ENCODE peak calls at places on chromosomes 5 and 9, in four cellular contexts. L is fibroblast of pulmonary artery, O is HL-60, I is kidney epithelial cell. V is an unnamed sample.

GRCh38 chr5:109611061-109611460 is 78.7 kb upstream of the MAN2A1 start:
- DNase-seq in L (no peak), O (no peak), I (no peak), V (no peak)

GRCh38 chr9:27227192-27227591 is 69.8 kb downstream of the EQTN start:
- DNase-seq in L (peak; percentile 29), O (peak; percentile 18), I (no peak), V (peak; percentile 39)

GRCh38 chr5:170752257-170753215 is 31.0 kb upstream of the GABRP start:
- DNase-seq in L (no peak), O (no peak), I (no peak), V (no peak)

GRCh38 chr9:138052322-138052615 is 174.7 kb downstream of the CACNA1B start:
- DNase-seq in L (no peak), O (no peak), I (no peak), V (no peak)

GRCh38 chr9:137745541-137745991 is 126.8 kb downstream of the EHMT1 start:
- DNase-seq in L (peak; percentile 31), O (no peak), I (peak; percentile 38), V (no peak)

GRCh38 chr9:29214162-29214520 is 1640.9 kb upstream of the C9orf72 start:
- DNase-seq in L (peak; percentile 25), O (no peak), I (peak; percentile 41), V (no peak)

GRCh38 chr5:120843390-120843980 is 379.4 kb downstream of the PRR16 start:
- DNase-seq in L (no peak), O (no peak), I (no peak), V (no peak)

GRCh38 chr5:133664422-133664821 is 52.1 kb upstream of the FSTL4 start:
- DNase-seq in L (no peak), O (no peak), I (peak; percentile 44), V (peak; percentile 64)

GRCh38 chr5:67095346-67095871 is 101.2 kb downstream of the CD180 start:
- DNase-seq in L (peak; percentile 77), O (no peak), I (no peak), V (no peak)

GRCh38 chr9:105299190-105299854 is 54.9 kb downstream of the SLC44A1 start:
- DNase-seq in L (peak; percentile 99), O (no peak), I (peak; percentile 94), V (peak; percentile 87)

GRCh38 chr9:113350937-113351336 is 1.6 kb downstream of the BSPRY start:
- DNase-seq in L (no peak), O (peak; percentile 55), I (no peak), V (no peak)

GRCh38 chr9:98087420-98088354 is 31.2 kb downstream of the NANS start:
- DNase-seq in L (peak; percentile 59), O (no peak), I (no peak), V (no peak)

GRCh38 chr9:82202808-82203207 is 214.2 kb downstream of the SPATA31D1 start:
- DNase-seq in L (peak; percentile 71), O (no peak), I (peak; percentile 34), V (peak; percentile 45)

GRCh38 chr5:147223951-147224791 is 10.7 kb upstream of the STK32A start:
- DNase-seq in L (peak; percentile 73), O (no peak), I (no peak), V (peak; percentile 52)

GRCh38 chr5:72117281-72117680 is 10.0 kb downstream of the MAP1B start:
- DNase-seq in L (peak; percentile 55), O (no peak), I (no peak), V (no peak)

GRCh38 chr9:105994970-105995369 is 300.6 kb downstream of the TMEM38B start:
- DNase-seq in L (no peak), O (no peak), I (peak; percentile 5), V (no peak)

GRCh38 chr5:145141534-145141933 is 693.6 kb downstream of the PRELID2 start:
- DNase-seq in L (no peak), O (no peak), I (no peak), V (no peak)

GRCh38 chr5:138504799-138505198 is 38.2 kb downstream of the ETF1 start:
- DNase-seq in L (peak; percentile 31), O (no peak), I (no peak), V (no peak)

GRCh38 chr5:1066676-1067075 is 45.2 kb downstream of the SLC12A7 start:
- DNase-seq in L (no peak), O (no peak), I (no peak), V (no peak)

GRCh38 chr5:15463231-15463630 is 36.7 kb upstream of the FBXL7 start:
- DNase-seq in L (peak; percentile 52), O (no peak), I (no peak), V (peak; percentile 15)

DNA sequence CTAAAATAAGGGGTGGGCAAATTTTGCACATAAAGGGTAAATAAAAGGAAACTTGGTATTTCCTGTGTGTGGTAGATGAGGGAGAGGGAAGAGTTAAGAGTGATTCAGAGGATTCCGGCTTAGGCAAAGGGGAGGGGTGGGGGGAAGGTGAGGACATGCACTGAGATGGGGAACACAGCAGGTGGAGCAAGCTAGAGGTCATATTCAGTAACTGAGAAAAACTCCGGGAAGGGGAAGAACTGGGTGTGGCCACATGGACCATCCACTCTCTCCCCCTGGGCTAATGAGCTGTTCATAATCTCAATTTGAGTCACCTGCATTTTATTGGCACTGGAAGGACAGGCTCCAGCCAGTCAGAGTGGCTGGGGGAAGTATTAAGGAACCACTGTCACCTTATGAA is 45.1 kb upstream of the UGCG start:
- DNase-seq in L (no peak), O (no peak), I (no peak), V (no peak)
- TF ChIP-seq CTCF in L (no peak), O (no peak), I (no peak), V (no peak)

DNA sequence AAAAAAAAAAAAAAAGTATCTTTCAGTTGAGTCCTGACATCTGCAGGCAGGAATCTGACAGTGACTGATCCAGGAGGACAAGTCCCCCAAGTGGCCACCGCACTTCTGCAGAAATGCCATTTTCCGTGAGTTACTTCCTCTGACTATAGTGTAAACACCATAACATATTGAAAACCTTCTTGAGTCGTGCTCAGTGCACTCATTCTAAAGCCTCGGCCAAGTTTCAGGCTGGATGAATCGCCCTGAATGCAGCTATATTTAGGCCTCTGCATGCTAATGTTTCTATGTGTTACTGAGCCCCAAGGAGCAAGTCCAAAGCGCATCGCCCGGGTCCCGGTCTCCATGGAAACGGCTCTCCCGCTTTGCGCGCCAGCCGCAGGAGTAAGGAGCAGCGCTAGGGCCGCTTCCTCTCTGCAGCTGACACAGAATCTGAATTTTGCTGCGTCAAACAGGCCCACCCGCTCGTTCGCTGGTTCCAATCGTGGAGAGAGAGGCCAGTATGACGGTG is 335.4 kb downstream of the MSX2 start:
- DNase-seq in L (no peak), O (no peak), I (no peak), V (no peak)
- TF ChIP-seq CTCF in L (no peak), O (no peak), I (no peak), V (peak; percentile 15)

DNA sequence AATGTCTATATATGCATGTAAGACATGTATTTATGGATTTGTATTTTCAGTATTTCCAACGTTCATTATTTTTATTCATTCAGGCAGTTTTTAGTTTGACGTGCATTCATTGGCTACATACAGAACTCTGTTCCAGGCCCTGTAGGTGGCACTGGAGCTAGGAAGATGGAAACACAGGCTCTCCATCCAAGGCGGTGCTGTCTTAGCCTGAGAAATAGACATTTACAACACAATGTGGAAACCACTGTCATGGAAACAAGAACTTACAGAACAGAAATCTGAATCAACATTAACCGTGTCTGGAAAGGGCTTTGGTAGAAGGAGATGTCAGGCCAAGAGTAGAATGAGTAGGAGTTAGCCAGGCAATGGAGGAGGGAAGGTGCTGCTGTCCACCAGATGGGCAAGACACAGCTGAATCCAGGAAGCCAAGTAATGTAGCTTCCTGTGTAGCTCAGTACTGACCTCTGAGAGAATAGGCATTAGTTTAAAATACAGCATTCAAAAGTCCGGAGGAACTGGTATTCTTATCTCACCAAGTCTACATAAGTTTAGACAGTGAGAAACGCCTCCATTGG is 388.7 kb upstream of the CDH6 start:
- DNase-seq in L (peak; percentile 35), O (no peak), I (no peak), V (no peak)
- TF ChIP-seq CTCF in L (peak; percentile 18), O (no peak), I (peak; percentile 36), V (no peak)

DNA sequence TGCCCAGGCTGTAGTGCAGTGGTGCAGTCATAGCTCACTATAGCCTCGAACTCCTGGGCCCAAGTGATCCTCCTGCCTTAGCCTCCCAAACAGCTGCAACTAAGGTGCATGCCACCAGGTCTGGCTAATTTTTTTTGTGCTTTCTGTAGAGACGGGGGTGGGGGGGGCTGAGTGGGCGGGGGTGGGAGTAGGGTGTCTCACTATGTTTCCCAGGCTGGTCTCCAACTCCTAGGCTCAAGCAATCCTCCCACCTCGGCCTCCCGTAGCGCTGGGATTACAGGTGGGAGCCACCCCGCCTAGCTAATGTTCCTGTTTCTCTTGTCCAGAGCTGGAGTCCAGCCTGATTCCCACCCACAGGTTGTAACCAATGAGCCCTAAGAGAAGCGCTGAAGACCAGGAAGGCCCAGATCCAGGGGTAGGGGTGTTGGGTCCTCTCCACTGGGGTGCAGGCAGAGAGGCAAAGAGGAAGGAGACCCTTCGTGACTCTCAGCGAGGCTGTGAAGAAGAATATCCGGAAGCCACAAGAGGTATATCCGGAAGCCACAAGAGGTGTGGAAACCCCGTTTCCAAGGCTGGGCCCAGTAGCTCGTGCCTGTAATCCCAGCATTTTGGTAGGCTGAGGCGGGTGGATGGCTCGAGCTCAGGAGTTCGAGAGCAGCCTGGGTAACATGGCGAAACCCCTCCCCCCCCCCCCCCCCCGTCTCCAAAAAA is 837 bp upstream of the BBLN start:
- DNase-seq in L (no peak), O (peak; percentile 96), I (no peak), V (no peak)
- TF ChIP-seq CTCF in L (no peak), O (no peak), I (no peak), V (no peak)

DNA sequence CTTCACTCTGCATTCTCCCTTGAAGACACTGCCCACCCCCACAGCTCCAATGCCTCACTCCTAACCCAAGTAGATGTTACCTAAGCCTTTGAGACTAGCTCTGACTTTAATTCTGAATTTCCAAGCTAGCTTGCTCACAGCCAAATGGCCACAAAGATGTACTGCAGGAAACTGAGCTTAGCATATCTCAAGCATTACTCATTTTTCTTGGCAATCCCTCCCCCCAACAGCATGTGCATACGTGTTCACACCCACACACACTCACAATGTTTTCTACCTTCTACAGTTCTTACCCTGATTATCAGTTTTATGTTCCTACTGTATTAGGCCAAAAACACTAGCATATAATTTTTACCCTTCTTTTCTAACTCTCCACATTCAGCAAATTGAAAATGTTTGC is 13.7 kb upstream of the GRIA1 start:
- DNase-seq in L (peak; percentile 88), O (no peak), I (peak; percentile 62), V (peak; percentile 66)
- TF ChIP-seq CTCF in L (peak; percentile 35), O (no peak), I (peak; percentile 30), V (peak; percentile 56)

DNA sequence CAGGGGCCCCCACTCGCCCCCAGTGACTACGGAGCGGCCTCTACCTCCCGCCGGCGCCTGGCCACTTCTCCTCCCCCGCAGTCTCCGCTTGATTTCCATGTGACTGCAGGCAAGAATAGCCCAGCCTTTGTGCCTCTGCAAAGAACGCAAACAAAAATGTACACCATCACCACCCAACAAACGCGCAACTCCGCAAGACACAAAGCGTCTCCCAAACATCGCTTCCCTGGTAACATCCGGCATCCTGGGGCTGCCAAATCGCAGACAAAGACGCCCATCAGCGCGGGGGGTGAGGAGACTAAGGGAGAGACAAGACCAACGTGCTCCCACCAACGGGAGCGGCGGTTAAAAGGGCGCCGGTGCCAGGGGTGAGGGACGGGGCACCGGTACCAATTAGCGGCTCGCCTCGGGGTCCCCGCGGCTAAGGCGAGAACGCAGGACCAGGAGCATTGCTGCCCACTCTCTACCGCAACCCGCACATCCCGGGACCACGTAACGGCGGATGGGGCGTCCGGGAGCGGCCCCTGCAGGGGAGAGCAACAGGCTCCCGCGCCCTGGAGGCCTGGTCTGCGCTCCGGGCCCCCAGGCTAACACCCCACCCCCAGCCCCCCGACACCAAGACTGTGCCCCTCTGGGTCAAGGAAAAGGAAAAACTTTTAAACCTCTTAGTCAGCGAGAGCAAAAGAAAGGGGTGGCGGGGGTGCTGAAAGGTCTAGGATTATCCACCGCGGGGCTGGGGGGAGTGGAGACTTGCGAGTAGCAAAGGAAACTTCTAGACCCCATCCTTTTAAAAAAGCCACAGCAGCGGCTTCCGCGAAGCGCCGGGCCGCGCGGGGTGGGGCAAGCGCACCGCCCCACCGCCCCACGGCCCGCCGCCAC is 885 bp downstream of the MPDZ start:
- DNase-seq in L (peak; percentile 89), O (no peak), I (no peak), V (peak; percentile 57)
- TF ChIP-seq CTCF in L (peak; percentile 5), O (no peak), I (peak; percentile 27), V (peak; percentile 28)